ENCODE peak calls at places on chromosomes 5 and 9, in seven cellular contexts. S, Q, L, E, J, H and A are unnamed samples.

GRCh38 chr9:4820172-4820571 is 27.4 kb downstream of the RCL1 start:
- DNase-seq in S (no peak), Q (no peak), L (no peak), E (no peak), J (no peak), H (no peak), A (no peak)

GRCh38 chr5:116455061-116455460 is 119.6 kb downstream of the SEMA6A start:
- DNase-seq in S (peak), Q (no peak), L (peak), E (no peak), J (no peak), H (no peak), A (no peak)

GRCh38 chr9:102779341-102779740 is 215.8 kb upstream of the CYLC2 start:
- DNase-seq in S (no peak), Q (no peak), L (no peak), E (no peak), J (no peak), H (no peak), A (no peak)

GRCh38 chr5:78019747-78020146 is 243.6 kb upstream of the TBCA start:
- DNase-seq in S (no peak), Q (no peak), L (no peak), E (no peak), J (no peak), H (no peak), A (no peak)

GRCh38 chr9:112380771-112381181 is 868 bp downstream of the HSDL2 start:
- DNase-seq in S (peak), Q (peak), L (no peak), E (peak), J (peak), H (no peak), A (peak)

GRCh38 chr9:136538599-136539426 is 7.0 kb downstream of the NOTCH1 start:
- DNase-seq in S (no peak), Q (peak), L (no peak), E (no peak), J (no peak), H (no peak), A (no peak)

GRCh38 chr5:88889165-88890069 is 6.4 kb upstream of the MEF2C start:
- DNase-seq in S (peak), Q (no peak), L (peak), E (no peak), J (no peak), H (peak), A (peak)

GRCh38 chr9:107545036-107545435 is 55.5 kb upstream of the KLF4 start:
- DNase-seq in S (no peak), Q (no peak), L (no peak), E (peak), J (no peak), H (no peak), A (peak)

GRCh38 chr9:13534006-13534405 is 254.5 kb upstream of the MPDZ start:
- DNase-seq in S (no peak), Q (no peak), L (no peak), E (no peak), J (no peak), H (no peak), A (no peak)

GRCh38 chr5:104708027-104708426 is 1145.4 kb upstream of the NUDT12 start:
- DNase-seq in S (no peak), Q (no peak), L (no peak), E (no peak), J (no peak), H (no peak), A (no peak)

GRCh38 chr9:93501406-93501805 is 48.0 kb upstream of the FAM120AOS start:
- DNase-seq in S (no peak), Q (peak), L (peak), E (peak), J (no peak), H (no peak), A (no peak)

GRCh38 chr9:136084191-136084944 is 10.7 kb downstream of the NACC2 start:
- DNase-seq in S (no peak), Q (no peak), L (no peak), E (no peak), J (no peak), H (no peak), A (no peak)

GRCh38 chr5:107486489-107486888 is 184.2 kb downstream of the EFNA5 start:
- DNase-seq in S (peak), Q (no peak), L (peak), E (peak), J (no peak), H (no peak), A (no peak)

GRCh38 chr9:91187965-91188344 is 173.8 kb downstream of the AUH start:
- DNase-seq in S (peak), Q (no peak), L (peak), E (no peak), J (no peak), H (no peak), A (no peak)

GRCh38 chr9:73038613-73039012 is 85.8 kb upstream of the ALDH1A1 start:
- DNase-seq in S (no peak), Q (no peak), L (peak), E (no peak), J (peak), H (peak), A (peak)

GRCh38 chr5:140402258-140403074 is 833 bp downstream of the ANKHD1 start:
- DNase-seq in S (peak), Q (peak), L (peak), E (peak), J (peak), H (peak), A (peak)

GRCh38 chr9:70868661-70869652 is 252.5 kb downstream of the TRPM3 start:
- DNase-seq in S (no peak), Q (no peak), L (peak), E (no peak), J (no peak), H (no peak), A (no peak)

GRCh38 chr5:83048277-83048676 is 28.9 kb downstream of the TMEM167A start:
- DNase-seq in S (peak), Q (no peak), L (peak), E (peak), J (no peak), H (no peak), A (no peak)

GRCh38 chr5:111777382-111777781 is 20.4 kb upstream of the NREP start:
- DNase-seq in S (no peak), Q (no peak), L (no peak), E (no peak), J (no peak), H (no peak), A (no peak)

GRCh38 chr5:111775224-111775623 is 18.2 kb upstream of the NREP start:
- DNase-seq in S (peak), Q (no peak), L (peak), E (peak), J (no peak), H (no peak), A (peak)

GRCh38 chr5:111774525-111774924 is 17.5 kb upstream of the NREP start:
- DNase-seq in S (peak), Q (peak), L (peak), E (peak), J (no peak), H (peak), A (peak)

GRCh38 chr5:111779260-111780254 is 22.6 kb upstream of the NREP start:
- DNase-seq in S (peak), Q (no peak), L (peak), E (no peak), J (no peak), H (no peak), A (no peak)

GRCh38 chr5:111776903-111777302 is 19.9 kb upstream of the NREP start:
- DNase-seq in S (no peak), Q (no peak), L (no peak), E (no peak), J (no peak), H (no peak), A (no peak)
- H3K4me2 ChIP-seq in S (no peak), Q (no peak), L (no peak), E (no peak), J (peak), H (no peak), A (no peak)

DNA sequence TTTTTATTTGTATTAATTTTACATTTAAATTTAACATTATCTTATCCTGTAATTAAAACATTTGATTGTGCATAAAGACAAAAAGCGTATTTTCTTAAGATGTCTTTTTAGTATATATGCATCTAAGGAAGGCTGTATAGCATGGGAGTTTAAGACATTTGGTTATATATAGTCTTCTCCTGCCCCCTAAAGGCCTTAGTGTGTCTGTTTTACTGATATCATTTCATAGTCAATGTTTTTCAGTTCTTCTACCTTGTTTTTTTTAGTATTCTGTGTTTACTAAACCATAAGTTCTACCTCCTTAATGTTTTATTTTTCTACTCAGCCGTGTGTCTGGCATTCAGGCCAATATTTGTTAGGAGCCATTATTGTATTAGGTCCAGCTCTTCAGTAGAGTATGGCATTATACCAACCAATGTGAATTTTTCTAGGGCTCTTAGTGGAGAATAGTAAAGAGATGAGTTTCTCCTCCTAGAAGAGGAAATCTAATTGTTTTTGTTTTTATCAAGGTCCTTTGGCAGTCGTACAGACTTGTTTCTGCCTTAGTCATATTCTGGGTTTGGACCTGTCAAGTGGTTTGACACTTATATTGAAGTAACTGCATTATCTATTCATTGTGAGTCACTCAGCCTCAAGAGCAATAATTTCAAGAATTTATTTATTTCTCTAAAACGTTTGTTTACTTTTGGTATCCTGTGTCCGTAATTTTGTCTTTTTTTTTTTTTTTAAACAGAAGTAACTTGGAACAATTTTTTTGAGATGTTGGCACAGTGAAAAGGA is 74.8 kb downstream of the SLF1 start:
- DNase-seq in S (peak), Q (peak), L (peak), E (peak), J (peak), H (peak), A (peak)
- H3K4me2 ChIP-seq in S (peak), Q (no peak), L (peak), E (no peak), J (peak), H (no peak), A (no peak)

GRCh38 chr9:29211003-29211584 is 1637.8 kb upstream of the C9orf72 start:
- DNase-seq in S (no peak), Q (no peak), L (no peak), E (no peak), J (no peak), H (no peak), A (no peak)
- H3K4me2 ChIP-seq in S (no peak), Q (no peak), L (peak), E (no peak), J (peak), H (peak), A (peak)

GRCh38 chr5:174295736-174296481 is 250.4 kb downstream of the NSG2 start:
- DNase-seq in S (no peak), Q (no peak), L (peak), E (no peak), J (no peak), H (no peak), A (no peak)
- H3K4me2 ChIP-seq in S (no peak), Q (no peak), L (no peak), E (no peak), J (no peak), H (no peak), A (no peak)

DNA sequence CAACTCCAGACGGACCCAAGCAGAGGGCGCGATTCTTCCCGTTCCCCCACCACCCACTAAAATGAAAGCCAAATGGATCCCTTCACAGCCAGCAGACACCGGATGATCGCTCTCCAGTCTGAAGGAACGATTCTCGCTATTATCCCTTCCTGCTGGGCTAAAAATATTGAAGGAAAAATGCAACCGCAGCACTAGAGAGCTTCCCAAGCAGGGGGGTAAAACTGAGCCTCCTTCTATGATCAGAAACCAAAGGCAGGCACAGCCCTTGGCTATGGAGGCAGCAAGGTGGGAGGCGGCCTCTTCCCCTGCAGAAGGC is 41.2 kb downstream of the VAV2 start:
- DNase-seq in S (no peak), Q (no peak), L (no peak), E (no peak), J (no peak), H (no peak), A (no peak)
- H3K4me2 ChIP-seq in S (peak), Q (no peak), L (peak), E (no peak), J (no peak), H (no peak), A (no peak)

GRCh38 chr5:76446776-76447175 is 43.7 kb downstream of the IQGAP2 start:
- DNase-seq in S (no peak), Q (no peak), L (no peak), E (no peak), J (no peak), H (no peak), A (no peak)

GRCh38 chr5:76451046-76451701 is 48.1 kb downstream of the IQGAP2 start:
- DNase-seq in S (no peak), Q (no peak), L (no peak), E (no peak), J (no peak), H (no peak), A (no peak)

GRCh38 chr5:76455531-76456132 is 52.5 kb downstream of the IQGAP2 start:
- DNase-seq in S (no peak), Q (no peak), L (no peak), E (peak), J (no peak), H (no peak), A (peak)

GRCh38 chr5:76450059-76450458 is 47.0 kb downstream of the IQGAP2 start:
- DNase-seq in S (no peak), Q (no peak), L (no peak), E (no peak), J (no peak), H (no peak), A (no peak)
- H3K4me2 ChIP-seq in S (no peak), Q (no peak), L (no peak), E (no peak), J (no peak), H (no peak), A (no peak)

DNA sequence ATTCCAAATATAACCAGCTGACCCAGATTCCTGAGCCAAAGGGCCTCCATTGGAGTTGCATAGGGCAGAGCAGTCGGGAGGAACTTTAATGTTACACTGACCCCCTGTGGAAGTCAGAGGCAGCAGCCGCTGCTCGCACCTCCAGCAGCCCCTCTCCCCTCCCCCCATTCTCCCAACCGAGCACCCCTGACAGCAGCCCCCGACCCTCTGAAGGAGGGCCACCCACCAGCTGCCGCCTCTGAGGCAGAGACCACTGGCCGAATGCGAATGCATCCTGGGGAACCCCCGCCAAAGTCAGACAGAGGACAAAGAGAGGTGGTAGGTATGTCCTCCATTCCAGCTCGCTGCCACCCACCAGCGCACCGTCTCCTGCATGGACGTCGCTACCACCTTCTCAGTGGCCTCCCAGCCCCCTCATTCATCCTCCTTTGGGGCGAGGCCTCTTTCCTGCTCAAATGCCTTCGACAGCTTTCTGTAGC is 231.0 kb downstream of the CDK5RAP2 start:
- DNase-seq in S (peak), Q (peak), L (peak), E (peak), J (peak), H (peak), A (peak)
- H3K4me2 ChIP-seq in S (no peak), Q (no peak), L (peak), E (peak), J (peak), H (peak), A (no peak)